ENCODE peak calls at places on chromosome 3, in four cellular contexts. J is COR-L47, C is foreskin fibroblast, V is natural killer cell. T is an unnamed sample.

GRCh38 chr3:193563999-193564398 is 9.3 kb upstream of the ATP13A4 start:
- DNase-seq in J (peak; percentile 62), C (peak; percentile 6), V (no peak), T (no peak)

GRCh38 chr3:46699846-46700523 is 1.2 kb upstream of the TMIE start:
- DNase-seq in J (no peak), C (no peak), V (no peak), T (no peak)

GRCh38 chr3:48919215-48920138 is 835 bp downstream of the ARIH2 start:
- DNase-seq in J (peak; percentile 9), C (peak; percentile 67), V (peak; percentile 68), T (peak; percentile 17)

GRCh38 chr3:127740136-127740915 is 67.6 kb downstream of the ABTB1 start:
- DNase-seq in J (no peak), C (no peak), V (no peak), T (no peak)

GRCh38 chr3:182692021-182692420 is 101.3 kb upstream of the ATP11B start:
- DNase-seq in J (no peak), C (no peak), V (no peak), T (no peak)

GRCh38 chr3:42256135-42256819 is 9.7 kb downstream of the CCK start:
- DNase-seq in J (no peak), C (peak; percentile 76), V (no peak), T (no peak)

GRCh38 chr3:177361042-177361938 is 164.0 kb upstream of the TBL1XR1 start:
- DNase-seq in J (no peak), C (no peak), V (no peak), T (no peak)

GRCh38 chr3:60147249-60147648 is 1097.4 kb upstream of the CFAP20DC start:
- DNase-seq in J (no peak), C (no peak), V (no peak), T (no peak)

GRCh38 chr3:184543256-184543655 is 18.3 kb upstream of the EPHB3 start:
- DNase-seq in J (no peak), C (peak; percentile 26), V (no peak), T (no peak)

GRCh38 chr3:192819001-192819569 is 91.7 kb upstream of the FGF12 start:
- DNase-seq in J (no peak), C (peak; percentile 78), V (no peak), T (no peak)

GRCh38 chr3:169774186-169774585 is 990 bp downstream of the MYNN start:
- DNase-seq in J (no peak), C (no peak), V (no peak), T (no peak)

GRCh38 chr3:197423376-197423775 is 125.0 kb upstream of the DLG1 start:
- DNase-seq in J (no peak), C (no peak), V (no peak), T (no peak)

GRCh38 chr3:70065666-70066253 is 66.2 kb downstream of the SAMMSON start:
- DNase-seq in J (no peak), C (no peak), V (no peak), T (no peak)

GRCh38 chr3:194640829-194641228 is 7.6 kb upstream of the TMEM44 start:
- DNase-seq in J (no peak), C (peak; percentile 23), V (no peak), T (no peak)

GRCh38 chr3:192566706-192567290 is 160.5 kb downstream of the FGF12 start:
- DNase-seq in J (peak; percentile 78), C (peak; percentile 81), V (no peak), T (peak; percentile 36)

GRCh38 chr3:9809239-9809614 is 835 bp upstream of the TTLL3 start:
- DNase-seq in J (no peak), C (no peak), V (no peak), T (no peak)

GRCh38 chr3:65548848-65549625 is 489.7 kb downstream of the MAGI1 start:
- DNase-seq in J (no peak), C (peak; percentile 68), V (no peak), T (peak; percentile 7)

GRCh38 chr3:159882784-159883779 is 105.6 kb upstream of the IL12A start:
- DNase-seq in J (peak; percentile 30), C (peak; percentile 71), V (no peak), T (no peak)

GRCh38 chr3:71202848-71203390 is 380.6 kb downstream of the FOXP1 start:
- DNase-seq in J (no peak), C (no peak), V (no peak), T (no peak)

GRCh38 chr3:101865751-101866509 is 16.6 kb downstream of the NFKBIZ start:
- DNase-seq in J (no peak), C (peak; percentile 47), V (no peak), T (peak; percentile 3)

GRCh38 chr3:173058229-173058628 is 82.8 kb downstream of the SPATA16 start:
- DNase-seq in J (no peak), C (no peak), V (no peak), T (no peak)

GRCh38 chr3:48419597-48419996 is 10.3 kb downstream of the PLXNB1 start:
- DNase-seq in J (no peak), C (no peak), V (no peak), T (no peak)

GRCh38 chr3:73029321-73029796 is 32.1 kb upstream of the EBLN2 start:
- DNase-seq in J (no peak), C (peak; percentile 88), V (no peak), T (no peak)

GRCh38 chr3:88000853-88001252 is 58.0 kb downstream of the CGGBP1 start:
- DNase-seq in J (no peak), C (peak; percentile 26), V (no peak), T (no peak)

GRCh38 chr3:31725568-31725967 is 192.8 kb downstream of the STT3B start:
- DNase-seq in J (no peak), C (no peak), V (no peak), T (no peak)

GRCh38 chr3:54357307-54357706 is 235.0 kb downstream of the CACNA2D3 start:
- DNase-seq in J (no peak), C (no peak), V (no peak), T (no peak)

GRCh38 chr3:53630547-53630946 is 136.1 kb downstream of the CACNA1D start:
- DNase-seq in J (no peak), C (no peak), V (no peak), T (no peak)

GRCh38 chr3:173770796-173771573 is 373.4 kb downstream of the NLGN1 start:
- DNase-seq in J (no peak), C (peak; percentile 61), V (no peak), T (no peak)

GRCh38 chr3:171879472-171879871 is 36.3 kb downstream of the TMEM212 start:
- DNase-seq in J (no peak), C (no peak), V (no peak), T (no peak)

GRCh38 chr3:157981819-157982218 is 124.4 kb downstream of the SHOX2 start:
- DNase-seq in J (no peak), C (peak; percentile 2), V (no peak), T (no peak)

GRCh38 chr3:41690766-41691563 is 270.9 kb downstream of the ULK4 start:
- DNase-seq in J (no peak), C (no peak), V (no peak), T (no peak)

T was measured in NCI-H2029.